ENCODE peak calls at places on chromosomes 5 and 9, in seven cellular contexts. One of them, this sample, is unnamed. For H3K36me3, the result is how much of the 10 kb centered on the place peaks cover.

GRCh38 chr9:137589441-137590122 is 730 bp downstream of the ZMYND19 start:
- DNase-seq in MM.1S: peak
- DNase-seq in cardiac muscle cell: peak
- DNase-seq in suprapubic skin: no peak
- DNase-seq in BJ: no peak
- DNase-seq in GM06990: no peak
- DNase-seq in sigmoid colon: no peak
- DNase-seq in this sample: no peak

GRCh38 chr9:5799314-5799713 is 33.6 kb downstream of the ERMP1 start:
- DNase-seq in MM.1S: no peak
- DNase-seq in cardiac muscle cell: no peak
- DNase-seq in suprapubic skin: no peak
- DNase-seq in BJ: no peak
- DNase-seq in GM06990: no peak
- DNase-seq in sigmoid colon: no peak
- DNase-seq in this sample: no peak

GRCh38 chr5:115296130-115296997 is at the start of gene CCDC112:
- DNase-seq in MM.1S: peak
- DNase-seq in cardiac muscle cell: peak
- DNase-seq in suprapubic skin: peak
- DNase-seq in BJ: no peak
- DNase-seq in GM06990: peak
- DNase-seq in sigmoid colon: peak
- DNase-seq in this sample: peak

GRCh38 chr5:59673438-59674058 is 220.0 kb downstream of the PDE4D start:
- DNase-seq in MM.1S: peak
- DNase-seq in cardiac muscle cell: peak
- DNase-seq in suprapubic skin: no peak
- DNase-seq in BJ: no peak
- DNase-seq in GM06990: peak
- DNase-seq in sigmoid colon: no peak
- DNase-seq in this sample: no peak

GRCh38 chr9:112917987-112918362 is 27.3 kb upstream of the SLC46A2 start:
- DNase-seq in MM.1S: no peak
- DNase-seq in cardiac muscle cell: no peak
- DNase-seq in suprapubic skin: no peak
- DNase-seq in BJ: no peak
- DNase-seq in GM06990: no peak
- DNase-seq in sigmoid colon: no peak
- DNase-seq in this sample: no peak

GRCh38 chr5:3512291-3512690 is 83.3 kb upstream of the IRX1 start:
- DNase-seq in MM.1S: no peak
- DNase-seq in cardiac muscle cell: no peak
- DNase-seq in suprapubic skin: no peak
- DNase-seq in BJ: no peak
- DNase-seq in GM06990: no peak
- DNase-seq in sigmoid colon: no peak
- DNase-seq in this sample: no peak

GRCh38 chr5:95725937-95726810 is 5.0 kb upstream of the RHOBTB3 start:
- DNase-seq in MM.1S: peak
- DNase-seq in cardiac muscle cell: no peak
- DNase-seq in suprapubic skin: no peak
- DNase-seq in BJ: peak
- DNase-seq in GM06990: no peak
- DNase-seq in sigmoid colon: no peak
- DNase-seq in this sample: no peak

GRCh38 chr5:151678713-151679112 is 8.0 kb downstream of the SPARC start:
- DNase-seq in MM.1S: no peak
- DNase-seq in cardiac muscle cell: no peak
- DNase-seq in suprapubic skin: no peak
- DNase-seq in BJ: no peak
- DNase-seq in GM06990: no peak
- DNase-seq in sigmoid colon: peak
- DNase-seq in this sample: no peak

GRCh38 chr9:117046666-117047327 is 359.7 kb downstream of the TRIM32 start:
- DNase-seq in MM.1S: no peak
- DNase-seq in cardiac muscle cell: no peak
- DNase-seq in suprapubic skin: no peak
- DNase-seq in BJ: no peak
- DNase-seq in GM06990: peak
- DNase-seq in sigmoid colon: no peak
- DNase-seq in this sample: no peak

GRCh38 chr5:34007116-34007674 is 655 bp downstream of the AMACR start:
- DNase-seq in MM.1S: no peak
- DNase-seq in cardiac muscle cell: peak
- DNase-seq in suprapubic skin: no peak
- DNase-seq in BJ: no peak
- DNase-seq in GM06990: peak
- DNase-seq in sigmoid colon: no peak
- DNase-seq in this sample: no peak

GRCh38 chr9:104286792-104287191 is 192.7 kb downstream of the SMC2 start:
- DNase-seq in MM.1S: no peak
- DNase-seq in cardiac muscle cell: no peak
- DNase-seq in suprapubic skin: no peak
- DNase-seq in BJ: no peak
- DNase-seq in GM06990: no peak
- DNase-seq in sigmoid colon: no peak
- DNase-seq in this sample: no peak

GRCh38 chr5:91906494-91906893 is 523.4 kb upstream of the ARRDC3 start:
- DNase-seq in MM.1S: no peak
- DNase-seq in cardiac muscle cell: no peak
- DNase-seq in suprapubic skin: no peak
- DNase-seq in BJ: no peak
- DNase-seq in GM06990: no peak
- DNase-seq in sigmoid colon: no peak
- DNase-seq in this sample: no peak

GRCh38 chr5:163561339-163561738 is 55.9 kb downstream of the MAT2B start:
- DNase-seq in MM.1S: no peak
- DNase-seq in cardiac muscle cell: no peak
- DNase-seq in suprapubic skin: no peak
- DNase-seq in BJ: no peak
- DNase-seq in GM06990: no peak
- DNase-seq in sigmoid colon: no peak
- DNase-seq in this sample: no peak

GRCh38 chr9:106941901-106942300 is 78.9 kb downstream of the ZNF462 start:
- DNase-seq in MM.1S: no peak
- DNase-seq in cardiac muscle cell: no peak
- DNase-seq in suprapubic skin: no peak
- DNase-seq in BJ: peak
- DNase-seq in GM06990: no peak
- DNase-seq in sigmoid colon: no peak
- DNase-seq in this sample: no peak

GRCh38 chr5:39394946-39395345 is 29.8 kb downstream of the DAB2 start:
- DNase-seq in MM.1S: no peak
- DNase-seq in cardiac muscle cell: no peak
- DNase-seq in suprapubic skin: no peak
- DNase-seq in BJ: peak
- DNase-seq in GM06990: no peak
- DNase-seq in sigmoid colon: no peak
- DNase-seq in this sample: no peak

GRCh38 chr9:85858351-85858750 is 82.6 kb upstream of the NAA35 start:
- DNase-seq in MM.1S: no peak
- DNase-seq in cardiac muscle cell: no peak
- DNase-seq in suprapubic skin: no peak
- DNase-seq in BJ: no peak
- DNase-seq in GM06990: no peak
- DNase-seq in sigmoid colon: no peak
- DNase-seq in this sample: no peak

GRCh38 chr5:81252904-81253303 is 19.8 kb downstream of the CKMT2 start:
- DNase-seq in MM.1S: no peak
- DNase-seq in cardiac muscle cell: no peak
- DNase-seq in suprapubic skin: no peak
- DNase-seq in BJ: no peak
- DNase-seq in GM06990: no peak
- DNase-seq in sigmoid colon: no peak
- DNase-seq in this sample: no peak

GRCh38 chr9:131589993-131590392 is 44.7 kb downstream of the PRRT1B start:
- DNase-seq in MM.1S: no peak
- DNase-seq in cardiac muscle cell: no peak
- DNase-seq in suprapubic skin: no peak
- DNase-seq in BJ: no peak
- DNase-seq in GM06990: no peak
- DNase-seq in sigmoid colon: no peak
- DNase-seq in this sample: no peak
- H3K36me3 ChIP-seq in MM.1S: under half
- H3K36me3 ChIP-seq in cardiac muscle cell: under half
- H3K36me3 ChIP-seq in suprapubic skin: half or more
- H3K36me3 ChIP-seq in BJ: under half
- H3K36me3 ChIP-seq in GM06990: half or more
- H3K36me3 ChIP-seq in sigmoid colon: under half
- H3K36me3 ChIP-seq in this sample: half or more

DNA sequence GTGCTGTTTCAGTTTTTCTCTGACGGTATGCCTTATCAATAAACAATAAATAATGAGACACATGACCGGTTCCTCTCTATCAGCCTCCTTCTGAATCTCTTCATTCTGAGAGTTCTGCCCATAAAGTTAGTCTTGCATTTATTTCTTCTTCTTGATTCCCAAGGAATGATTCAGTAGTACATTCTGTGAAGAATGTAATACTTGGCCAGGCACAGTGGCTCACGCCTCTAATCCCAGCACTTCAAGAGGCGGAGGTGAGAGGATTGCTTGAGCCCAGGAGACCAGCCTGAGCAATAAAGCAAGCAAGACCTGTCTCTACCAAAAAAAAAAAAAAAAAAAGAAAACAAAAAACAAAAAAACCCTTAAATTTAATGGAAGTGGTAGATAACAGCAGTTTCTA is 53.9 kb downstream of the PAM start:
- DNase-seq in MM.1S: no peak
- DNase-seq in cardiac muscle cell: no peak
- DNase-seq in suprapubic skin: no peak
- DNase-seq in BJ: no peak
- DNase-seq in GM06990: no peak
- DNase-seq in sigmoid colon: no peak
- DNase-seq in this sample: no peak
- H3K4me3 ChIP-seq in MM.1S: no peak
- H3K4me3 ChIP-seq in cardiac muscle cell: no peak
- H3K4me3 ChIP-seq in suprapubic skin: no peak
- H3K4me3 ChIP-seq in BJ: no peak
- H3K4me3 ChIP-seq in GM06990: no peak
- H3K4me3 ChIP-seq in sigmoid colon: no peak
- H3K4me3 ChIP-seq in this sample: no peak

DNA sequence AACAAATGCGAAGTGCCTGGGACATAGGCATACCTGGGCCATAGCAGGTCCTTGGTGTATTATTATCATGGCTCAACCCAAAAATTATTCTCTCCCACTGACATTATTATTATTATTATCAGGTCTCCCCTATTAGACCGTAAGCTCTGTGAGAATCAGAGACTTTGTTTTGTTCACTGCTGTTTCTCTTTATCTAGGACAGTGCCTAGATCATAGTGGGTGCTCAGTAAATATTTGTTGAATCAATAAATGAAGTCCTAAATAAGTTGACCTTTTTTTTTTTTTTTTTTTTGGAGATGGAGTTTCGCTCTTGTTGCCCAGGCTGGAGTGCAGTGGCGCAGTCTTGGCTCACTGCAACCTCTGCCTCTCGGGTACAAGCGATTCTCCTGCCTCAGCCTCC is 4.9 kb upstream of the TMEFF1 start:
- DNase-seq in MM.1S: no peak
- DNase-seq in cardiac muscle cell: no peak
- DNase-seq in suprapubic skin: no peak
- DNase-seq in BJ: no peak
- DNase-seq in GM06990: no peak
- DNase-seq in sigmoid colon: no peak
- DNase-seq in this sample: no peak
- TF ChIP-seq CTCF in MM.1S: no peak
- TF ChIP-seq CTCF in cardiac muscle cell: no peak
- TF ChIP-seq CTCF in suprapubic skin: no peak
- TF ChIP-seq CTCF in BJ: no peak
- TF ChIP-seq CTCF in GM06990: no peak
- TF ChIP-seq CTCF in sigmoid colon: no peak
- TF ChIP-seq CTCF in this sample: no peak

GRCh38 chr5:112886975-112887374 is 25.9 kb downstream of the SRP19 start:
- DNase-seq in MM.1S: no peak
- DNase-seq in cardiac muscle cell: no peak
- DNase-seq in suprapubic skin: no peak
- DNase-seq in BJ: no peak
- DNase-seq in GM06990: no peak
- DNase-seq in sigmoid colon: no peak
- DNase-seq in this sample: no peak

GRCh38 chr5:112883192-112883591 is 22.1 kb downstream of the SRP19 start:
- DNase-seq in MM.1S: no peak
- DNase-seq in cardiac muscle cell: no peak
- DNase-seq in suprapubic skin: no peak
- DNase-seq in BJ: no peak
- DNase-seq in GM06990: no peak
- DNase-seq in sigmoid colon: no peak
- DNase-seq in this sample: no peak

GRCh38 chr5:112880219-112880964 is 19.3 kb downstream of the SRP19 start:
- DNase-seq in MM.1S: no peak
- DNase-seq in cardiac muscle cell: no peak
- DNase-seq in suprapubic skin: no peak
- DNase-seq in BJ: no peak
- DNase-seq in GM06990: no peak
- DNase-seq in sigmoid colon: no peak
- DNase-seq in this sample: no peak

DNA sequence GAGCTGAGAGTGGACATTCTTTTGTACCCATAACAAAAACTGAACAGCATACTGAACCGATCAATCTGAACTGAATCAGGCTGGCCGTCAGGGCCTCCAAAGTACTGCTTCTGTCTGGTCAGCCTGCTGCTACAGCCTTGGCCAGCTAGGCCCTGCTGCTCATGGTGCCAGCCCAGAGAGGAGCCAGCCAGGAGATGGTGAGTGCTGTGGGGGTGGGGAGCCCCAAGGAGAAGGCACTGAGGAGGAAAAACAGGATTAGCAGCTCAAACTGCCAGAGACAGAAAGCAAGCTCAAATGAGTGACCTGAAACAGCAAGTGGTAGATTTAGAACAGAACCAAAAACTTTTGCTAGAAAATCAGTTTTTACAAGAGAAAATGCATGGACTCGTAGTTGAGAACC is 23.9 kb downstream of the SRP19 start:
- DNase-seq in MM.1S: no peak
- DNase-seq in cardiac muscle cell: no peak
- DNase-seq in suprapubic skin: no peak
- DNase-seq in BJ: no peak
- DNase-seq in GM06990: no peak
- DNase-seq in sigmoid colon: no peak
- DNase-seq in this sample: no peak
- H3K36me3 ChIP-seq in MM.1S: under half
- H3K36me3 ChIP-seq in cardiac muscle cell: under half
- H3K36me3 ChIP-seq in suprapubic skin: half or more
- H3K36me3 ChIP-seq in BJ: under half
- H3K36me3 ChIP-seq in GM06990: under half
- H3K36me3 ChIP-seq in sigmoid colon: under half
- H3K36me3 ChIP-seq in this sample: half or more

This sample was measured in gastrocnemius medialis.